ENCODE peak calls at places on chromosomes 5 and 9, in ten cellular contexts. One of them, this sample, is unnamed.

GRCh38 chr9:72274916-72275315 is 90.1 kb downstream of the ZFAND5 start:
- DNase-seq in esophagus muscularis mucosa: no peak
- DNase-seq in HCT116: no peak
- DNase-seq in DND-41: no peak
- DNase-seq in lung: no peak
- DNase-seq in osteoblast: no peak
- DNase-seq in endodermal cell: no peak
- DNase-seq in sigmoid colon: no peak
- DNase-seq in aorta: no peak
- DNase-seq in uterus: no peak
- DNase-seq in this sample: no peak

GRCh38 chr9:126472446-126472845 is 141.3 kb upstream of the LMX1B start:
- DNase-seq in osteoblast: no peak
- DNase-seq in aorta: no peak
- DNase-seq in sigmoid colon: no peak
- DNase-seq in HCT116: no peak
- DNase-seq in endodermal cell: no peak
- DNase-seq in esophagus muscularis mucosa: no peak
- DNase-seq in DND-41: no peak
- DNase-seq in uterus: no peak
- DNase-seq in lung: no peak
- DNase-seq in this sample: no peak

GRCh38 chr5:78562001-78562400 is 86.6 kb downstream of the LHFPL2 start:
- DNase-seq in HCT116: no peak
- DNase-seq in sigmoid colon: no peak
- DNase-seq in aorta: no peak
- DNase-seq in DND-41: no peak
- DNase-seq in lung: no peak
- DNase-seq in uterus: no peak
- DNase-seq in osteoblast: no peak
- DNase-seq in endodermal cell: no peak
- DNase-seq in esophagus muscularis mucosa: peak; percentile 60
- DNase-seq in this sample: no peak

GRCh38 chr9:89935115-89935514 is 330.3 kb downstream of the GADD45G start:
- DNase-seq in osteoblast: no peak
- DNase-seq in HCT116: no peak
- DNase-seq in uterus: no peak
- DNase-seq in endodermal cell: no peak
- DNase-seq in esophagus muscularis mucosa: no peak
- DNase-seq in lung: no peak
- DNase-seq in aorta: no peak
- DNase-seq in sigmoid colon: no peak
- DNase-seq in DND-41: no peak
- DNase-seq in this sample: no peak

GRCh38 chr5:154356256-154356655 is 89.5 kb upstream of the SAP30L start:
- DNase-seq in HCT116: no peak
- DNase-seq in osteoblast: no peak
- DNase-seq in DND-41: no peak
- DNase-seq in esophagus muscularis mucosa: no peak
- DNase-seq in lung: no peak
- DNase-seq in sigmoid colon: peak; percentile 40
- DNase-seq in endodermal cell: peak; percentile 40
- DNase-seq in uterus: no peak
- DNase-seq in aorta: no peak
- DNase-seq in this sample: no peak

GRCh38 chr9:81849631-81850259 is 78.5 kb upstream of the SPATA31D4 start:
- DNase-seq in sigmoid colon: no peak
- DNase-seq in lung: no peak
- DNase-seq in endodermal cell: no peak
- DNase-seq in esophagus muscularis mucosa: no peak
- DNase-seq in aorta: no peak
- DNase-seq in uterus: no peak
- DNase-seq in osteoblast: no peak
- DNase-seq in HCT116: no peak
- DNase-seq in DND-41: no peak
- DNase-seq in this sample: no peak

GRCh38 chr5:158832736-158833135 is 267.0 kb downstream of the EBF1 start:
- DNase-seq in endodermal cell: no peak
- DNase-seq in lung: no peak
- DNase-seq in uterus: no peak
- DNase-seq in esophagus muscularis mucosa: no peak
- DNase-seq in aorta: no peak
- DNase-seq in sigmoid colon: no peak
- DNase-seq in osteoblast: peak; percentile 69
- DNase-seq in DND-41: no peak
- DNase-seq in HCT116: no peak
- DNase-seq in this sample: no peak

GRCh38 chr9:32500768-32501167 is 25.2 kb downstream of the RIGI start:
- DNase-seq in aorta: no peak
- DNase-seq in osteoblast: no peak
- DNase-seq in DND-41: no peak
- DNase-seq in HCT116: no peak
- DNase-seq in sigmoid colon: no peak
- DNase-seq in lung: no peak
- DNase-seq in endodermal cell: no peak
- DNase-seq in esophagus muscularis mucosa: no peak
- DNase-seq in uterus: no peak
- DNase-seq in this sample: no peak

GRCh38 chr5:173283318-173284288 is 44.6 kb downstream of the STC2 start:
- DNase-seq in osteoblast: peak; percentile 97
- DNase-seq in HCT116: peak; percentile 72
- DNase-seq in sigmoid colon: peak; percentile 72
- DNase-seq in aorta: peak; percentile 78
- DNase-seq in DND-41: no peak
- DNase-seq in esophagus muscularis mucosa: no peak
- DNase-seq in uterus: peak; percentile 55
- DNase-seq in lung: peak; percentile 61
- DNase-seq in endodermal cell: peak; percentile 95
- DNase-seq in this sample: peak; percentile 51

GRCh38 chr9:101671567-101671966 is 66.9 kb downstream of the GRIN3A start:
- DNase-seq in DND-41: no peak
- DNase-seq in esophagus muscularis mucosa: no peak
- DNase-seq in osteoblast: no peak
- DNase-seq in aorta: no peak
- DNase-seq in sigmoid colon: no peak
- DNase-seq in uterus: no peak
- DNase-seq in endodermal cell: no peak
- DNase-seq in lung: no peak
- DNase-seq in HCT116: no peak
- DNase-seq in this sample: no peak

GRCh38 chr9:77839459-77840140 is 191.5 kb upstream of the GNA14 start:
- DNase-seq in osteoblast: peak; percentile 67
- DNase-seq in endodermal cell: no peak
- DNase-seq in uterus: no peak
- DNase-seq in lung: no peak
- DNase-seq in sigmoid colon: no peak
- DNase-seq in DND-41: no peak
- DNase-seq in esophagus muscularis mucosa: no peak
- DNase-seq in HCT116: peak; percentile 31
- DNase-seq in aorta: no peak
- DNase-seq in this sample: no peak

GRCh38 chr5:133612021-133612860 is at the start of gene FSTL4:
- DNase-seq in HCT116: no peak
- DNase-seq in uterus: no peak
- DNase-seq in endodermal cell: peak; percentile 85
- DNase-seq in DND-41: no peak
- DNase-seq in sigmoid colon: no peak
- DNase-seq in lung: peak; percentile 34
- DNase-seq in osteoblast: no peak
- DNase-seq in esophagus muscularis mucosa: peak; percentile 37
- DNase-seq in aorta: no peak
- DNase-seq in this sample: no peak

GRCh38 chr5:148290271-148291195 is 21.7 kb upstream of the SPINK7 start:
- DNase-seq in HCT116: peak; percentile 4
- DNase-seq in endodermal cell: peak; percentile 65
- DNase-seq in lung: no peak
- DNase-seq in sigmoid colon: no peak
- DNase-seq in aorta: no peak
- DNase-seq in osteoblast: peak; percentile 57
- DNase-seq in esophagus muscularis mucosa: no peak
- DNase-seq in DND-41: no peak
- DNase-seq in uterus: no peak
- DNase-seq in this sample: no peak

GRCh38 chr5:58787982-58788381 is 205.1 kb downstream of the RAB3C start:
- DNase-seq in esophagus muscularis mucosa: no peak
- DNase-seq in HCT116: no peak
- DNase-seq in uterus: no peak
- DNase-seq in aorta: no peak
- DNase-seq in lung: no peak
- DNase-seq in sigmoid colon: no peak
- DNase-seq in DND-41: no peak
- DNase-seq in endodermal cell: no peak
- DNase-seq in osteoblast: no peak
- DNase-seq in this sample: no peak

GRCh38 chr9:103431809-103432208 is 436.7 kb downstream of the CYLC2 start:
- DNase-seq in endodermal cell: no peak
- DNase-seq in uterus: no peak
- DNase-seq in sigmoid colon: no peak
- DNase-seq in aorta: no peak
- DNase-seq in osteoblast: no peak
- DNase-seq in DND-41: no peak
- DNase-seq in esophagus muscularis mucosa: no peak
- DNase-seq in HCT116: no peak
- DNase-seq in lung: no peak
- DNase-seq in this sample: no peak

GRCh38 chr9:16551692-16552091 is 318.8 kb downstream of the BNC2 start:
- DNase-seq in DND-41: no peak
- DNase-seq in endodermal cell: no peak
- DNase-seq in aorta: no peak
- DNase-seq in uterus: no peak
- DNase-seq in HCT116: no peak
- DNase-seq in esophagus muscularis mucosa: no peak
- DNase-seq in sigmoid colon: no peak
- DNase-seq in osteoblast: no peak
- DNase-seq in lung: peak; percentile 39
- DNase-seq in this sample: no peak

GRCh38 chr9:136676920-136677686 is 10.2 kb downstream of the AGPAT2 start:
- DNase-seq in esophagus muscularis mucosa: no peak
- DNase-seq in aorta: no peak
- DNase-seq in osteoblast: no peak
- DNase-seq in DND-41: no peak
- DNase-seq in sigmoid colon: no peak
- DNase-seq in lung: no peak
- DNase-seq in uterus: no peak
- DNase-seq in HCT116: no peak
- DNase-seq in endodermal cell: no peak
- DNase-seq in this sample: no peak
- H3K4me1 ChIP-seq in esophagus muscularis mucosa: peaks cover 19% of the 10 kb centered on the region
- H3K4me1 ChIP-seq in aorta: no peaks in the 10 kb centered on the region
- H3K4me1 ChIP-seq in osteoblast: no peaks in the 10 kb centered on the region
- H3K4me1 ChIP-seq in DND-41: no peaks in the 10 kb centered on the region
- H3K4me1 ChIP-seq in sigmoid colon: no peaks in the 10 kb centered on the region
- H3K4me1 ChIP-seq in lung: peaks cover 8% of the 10 kb centered on the region
- H3K4me1 ChIP-seq in uterus: no peaks in the 10 kb centered on the region
- H3K4me1 ChIP-seq in HCT116: no peaks in the 10 kb centered on the region
- H3K4me1 ChIP-seq in endodermal cell: no peaks in the 10 kb centered on the region
- H3K4me1 ChIP-seq in this sample: no peaks in the 10 kb centered on the region

DNA sequence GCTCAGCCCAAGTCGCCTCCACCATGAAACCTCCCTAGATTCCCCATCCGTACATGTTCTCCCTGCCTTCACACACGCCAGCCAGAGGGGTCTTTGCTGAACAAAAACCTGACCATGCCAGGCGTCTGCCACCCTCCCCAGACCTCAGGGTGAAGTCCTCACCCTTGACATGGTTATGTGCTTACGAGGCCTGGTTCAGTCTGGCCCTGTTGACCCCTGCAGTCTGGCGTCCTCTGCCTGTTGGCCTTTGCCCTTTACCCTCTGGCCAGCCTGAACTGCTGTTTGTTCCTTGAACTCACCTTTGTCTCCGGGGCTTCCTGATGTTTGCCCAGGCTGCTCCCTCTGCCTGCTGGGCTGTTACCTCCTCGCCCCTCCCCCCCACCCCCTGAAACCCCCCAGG is 29.8 kb downstream of the NCS1 start:
- DNase-seq in aorta: no peak
- DNase-seq in HCT116: no peak
- DNase-seq in endodermal cell: no peak
- DNase-seq in lung: no peak
- DNase-seq in osteoblast: no peak
- DNase-seq in DND-41: no peak
- DNase-seq in uterus: no peak
- DNase-seq in sigmoid colon: peak; percentile 62
- DNase-seq in esophagus muscularis mucosa: no peak
- DNase-seq in this sample: no peak
- H3K4me1 ChIP-seq in aorta: no peaks in the 10 kb centered on the region
- H3K4me1 ChIP-seq in HCT116: no peaks in the 10 kb centered on the region
- H3K4me1 ChIP-seq in endodermal cell: no peaks in the 10 kb centered on the region
- H3K4me1 ChIP-seq in lung: peaks cover 5% of the 10 kb centered on the region
- H3K4me1 ChIP-seq in osteoblast: peaks cover 12% of the 10 kb centered on the region
- H3K4me1 ChIP-seq in DND-41: no peaks in the 10 kb centered on the region
- H3K4me1 ChIP-seq in uterus: peaks cover 15% of the 10 kb centered on the region
- H3K4me1 ChIP-seq in sigmoid colon: peaks cover 57% of the 10 kb centered on the region
- H3K4me1 ChIP-seq in esophagus muscularis mucosa: peaks cover 67% of the 10 kb centered on the region
- H3K4me1 ChIP-seq in this sample: no peaks in the 10 kb centered on the region

GRCh38 chr9:136650648-136651047 is 12.1 kb upstream of the EGFL7 start:
- DNase-seq in DND-41: no peak
- DNase-seq in sigmoid colon: no peak
- DNase-seq in osteoblast: no peak
- DNase-seq in HCT116: no peak
- DNase-seq in endodermal cell: no peak
- DNase-seq in uterus: no peak
- DNase-seq in lung: no peak
- DNase-seq in esophagus muscularis mucosa: no peak
- DNase-seq in aorta: no peak
- DNase-seq in this sample: no peak
- H3K4me1 ChIP-seq in DND-41: no peaks in the 10 kb centered on the region
- H3K4me1 ChIP-seq in sigmoid colon: no peaks in the 10 kb centered on the region
- H3K4me1 ChIP-seq in osteoblast: no peaks in the 10 kb centered on the region
- H3K4me1 ChIP-seq in HCT116: no peaks in the 10 kb centered on the region
- H3K4me1 ChIP-seq in endodermal cell: no peaks in the 10 kb centered on the region
- H3K4me1 ChIP-seq in uterus: no peaks in the 10 kb centered on the region
- H3K4me1 ChIP-seq in lung: peaks cover 10% of the 10 kb centered on the region
- H3K4me1 ChIP-seq in esophagus muscularis mucosa: peaks cover 20% of the 10 kb centered on the region
- H3K4me1 ChIP-seq in aorta: no peaks in the 10 kb centered on the region
- H3K4me1 ChIP-seq in this sample: no peaks in the 10 kb centered on the region

GRCh38 chr9:133810556-133811195 is 72.5 kb upstream of the SARDH start:
- DNase-seq in sigmoid colon: no peak
- DNase-seq in DND-41: no peak
- DNase-seq in uterus: no peak
- DNase-seq in endodermal cell: no peak
- DNase-seq in lung: no peak
- DNase-seq in HCT116: no peak
- DNase-seq in aorta: no peak
- DNase-seq in osteoblast: peak; percentile 89
- DNase-seq in esophagus muscularis mucosa: no peak
- DNase-seq in this sample: no peak
- H3K4me1 ChIP-seq in sigmoid colon: no peaks in the 10 kb centered on the region
- H3K4me1 ChIP-seq in DND-41: no peaks in the 10 kb centered on the region
- H3K4me1 ChIP-seq in uterus: no peaks in the 10 kb centered on the region
- H3K4me1 ChIP-seq in endodermal cell: no peaks in the 10 kb centered on the region
- H3K4me1 ChIP-seq in lung: no peaks in the 10 kb centered on the region
- H3K4me1 ChIP-seq in HCT116: no peaks in the 10 kb centered on the region
- H3K4me1 ChIP-seq in aorta: no peaks in the 10 kb centered on the region
- H3K4me1 ChIP-seq in osteoblast: no peaks in the 10 kb centered on the region
- H3K4me1 ChIP-seq in esophagus muscularis mucosa: peaks cover 14% of the 10 kb centered on the region
- H3K4me1 ChIP-seq in this sample: no peaks in the 10 kb centered on the region

This sample was measured in naive thymus-derived CD4-positive, alpha-beta T cell.